ENCODE peak calls at places on chromosomes 7 and 10, in nine cellular contexts. S, R, P, K, H, M, T, B and X are unnamed samples.

GRCh38 chr10:91977501-91977900 is 53.9 kb downstream of the BTAF1 start:
- DNase-seq in S (no peak), R (no peak), P (no peak), K (no peak), H (no peak), M (no peak), T (no peak), B (no peak), X (no peak)

GRCh38 chr7:81111358-81111757 is 192.5 kb upstream of the SEMA3C start:
- DNase-seq in S (peak), R (no peak), P (no peak), K (no peak), H (no peak), M (no peak), T (no peak), B (no peak), X (no peak)

GRCh38 chr10:639751-640672 is 49.5 kb downstream of the DIP2C start:
- DNase-seq in S (no peak), R (no peak), P (no peak), K (no peak), H (no peak), M (peak), T (no peak), B (no peak), X (no peak)

GRCh38 chr10:125370578-125370977 is 210.2 kb upstream of the CTBP2 start:
- DNase-seq in S (no peak), R (no peak), P (peak), K (no peak), H (no peak), M (no peak), T (no peak), B (no peak), X (no peak)

GRCh38 chr7:81672872-81673271 is 97.0 kb downstream of the HGF start:
- DNase-seq in S (no peak), R (no peak), P (no peak), K (no peak), H (no peak), M (no peak), T (no peak), B (no peak), X (no peak)

GRCh38 chr10:36779238-36779846 is 346.1 kb upstream of the ANKRD30A start:
- DNase-seq in S (peak), R (no peak), P (peak), K (no peak), H (no peak), M (no peak), T (no peak), B (no peak), X (no peak)

GRCh38 chr7:151936207-151936606 is 20.0 kb upstream of the GALNTL5 start:
- DNase-seq in S (no peak), R (no peak), P (no peak), K (no peak), H (peak), M (no peak), T (no peak), B (no peak), X (no peak)

GRCh38 chr7:98681951-98682350 is 64.9 kb downstream of the NPTX2 start:
- DNase-seq in S (no peak), R (peak), P (no peak), K (no peak), H (no peak), M (no peak), T (no peak), B (no peak), X (no peak)